ENCODE peak calls at places on chromosomes 4 and X, in seven cellular contexts. I is upper lobe of left lung, N is endodermal cell, G is mesendoderm, A is breast epithelium, L is hepatocyte, J is brain microvascular endothelial cell. K is an unnamed sample.

GRCh38 chr4:24395937-24396336 is 188.4 kb downstream of the DHX15 start:
- DNase-seq in A (no peak), L (no peak), I (no peak), J (no peak), G (no peak), N (peak; percentile 73), K (no peak)

GRCh38 chr4:56211202-56211601 is 176.1 kb downstream of the AASDH start:
- DNase-seq in A (no peak), I (no peak), J (no peak), G (no peak), N (peak; percentile 72), L (no peak), K (no peak)

GRCh38 chr4:80713409-80713808 is 317.1 kb upstream of the BMP3 start:
- DNase-seq in I (no peak), A (no peak), L (no peak), N (no peak), J (no peak), G (no peak), K (no peak)

GRCh38 chr4:59647500-59647899 is 1552.6 kb upstream of the ADGRL3 start:
- DNase-seq in A (no peak), I (no peak), G (no peak), N (no peak), J (no peak), L (no peak), K (no peak)

GRCh38 chr4:17760602-17761001 is 20.8 kb downstream of the FAM184B start:
- DNase-seq in A (no peak), G (peak; percentile 21), I (no peak), N (no peak), L (no peak), J (no peak), K (no peak)

GRCh38 chrX:40402771-40403533 is 177.8 kb upstream of the ATP6AP2 start:
- DNase-seq in A (no peak), J (peak; percentile 42), G (peak; percentile 22), N (peak; percentile 55), I (peak; percentile 50), L (peak; percentile 68), K (no peak)

GRCh38 chrX:15451913-15452312 is 41.2 kb downstream of the PIR start:
- DNase-seq in N (no peak), J (no peak), I (no peak), L (no peak), A (no peak), G (no peak), K (peak; percentile 21)

GRCh38 chr4:129804458-129804981 is 708.6 kb downstream of the C4orf33 start:
- DNase-seq in I (no peak), N (no peak), A (no peak), L (no peak), J (no peak), G (peak; percentile 23), K (no peak)

GRCh38 chr4:137804906-137805511 is 272.7 kb upstream of the PCDH18 start:
- DNase-seq in G (no peak), J (no peak), I (no peak), N (no peak), A (no peak), L (no peak), K (no peak)

GRCh38 chrX:149993989-149994388 is 55.7 kb upstream of the EOLA2 start:
- DNase-seq in J (no peak), N (no peak), G (no peak), L (no peak), A (no peak), I (no peak), K (no peak)

DNA sequence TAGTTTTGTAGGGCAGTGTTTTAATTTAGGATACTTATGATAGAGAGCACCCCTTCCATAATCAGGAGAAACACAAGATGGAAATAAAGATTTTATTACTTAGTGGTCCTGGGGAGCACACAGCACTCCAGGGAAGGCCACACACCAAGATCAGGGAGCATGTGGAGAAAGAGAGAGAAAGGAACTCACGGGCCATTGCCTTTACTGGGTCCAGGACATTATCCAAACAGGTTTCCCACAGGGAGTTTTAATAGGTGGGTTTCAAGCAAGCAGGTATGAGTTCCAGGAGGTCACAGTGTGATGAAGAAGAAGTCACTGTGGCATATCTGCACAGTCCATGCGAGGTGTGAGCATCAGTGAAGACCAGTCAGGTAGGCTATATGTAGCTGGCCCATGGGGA is 46.8 kb downstream of the NFKB1 start:
- DNase-seq in L (no peak), G (no peak), I (no peak), N (no peak), J (no peak), A (no peak), K (no peak)
- H3K36me3 ChIP-seq in L (no peaks in the 10 kb centered on the region), G (no peaks in the 10 kb centered on the region), I (peaks cover 6% of the 10 kb centered on the region), N (no peaks in the 10 kb centered on the region), J (peaks cover 5% of the 10 kb centered on the region), A (no peaks in the 10 kb centered on the region), K (peaks cover 11% of the 10 kb centered on the region)

GRCh38 chr4:30989508-30989907 is 269.3 kb downstream of the PCDH7 start:
- DNase-seq in G (no peak), J (no peak), I (no peak), N (no peak), A (no peak), L (no peak), K (no peak)
- H3K36me3 ChIP-seq in G (no peaks in the 10 kb centered on the region), J (no peaks in the 10 kb centered on the region), I (no peaks in the 10 kb centered on the region), N (no peaks in the 10 kb centered on the region), A (no peaks in the 10 kb centered on the region), L (no peaks in the 10 kb centered on the region), K (no peaks in the 10 kb centered on the region)

GRCh38 chrX:78123190-78123589 is 16.3 kb downstream of the TAF9B start:
- DNase-seq in J (peak; percentile 45), N (no peak), I (no peak), A (no peak), G (no peak), L (no peak), K (no peak)
- H3K36me3 ChIP-seq in J (peaks cover 34% of the 10 kb centered on the region), N (peaks cover 78% of the 10 kb centered on the region), I (peaks cover 83% of the 10 kb centered on the region), A (no peaks in the 10 kb centered on the region), G (no peaks in the 10 kb centered on the region), L (no peaks in the 10 kb centered on the region), K (peaks cover 98% of the 10 kb centered on the region)

DNA sequence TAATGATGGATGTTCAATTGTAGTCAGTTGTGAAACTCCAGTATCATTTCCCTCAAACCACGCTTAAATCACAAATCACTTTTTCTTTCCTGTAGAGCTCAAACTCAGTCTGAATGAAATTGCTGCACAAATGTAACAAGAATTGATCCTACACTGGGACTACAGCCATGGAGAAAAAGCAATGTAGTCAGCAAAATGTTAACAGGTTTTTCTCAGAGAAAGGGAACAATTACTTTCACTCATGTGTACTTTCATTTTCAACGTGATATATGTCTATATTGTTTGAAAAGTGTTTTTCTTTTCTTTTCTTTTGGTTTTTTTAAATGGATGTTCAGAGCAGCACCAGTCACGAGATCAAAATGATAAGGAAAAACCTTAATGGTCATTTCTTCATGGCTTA is 22.7 kb downstream of the SDAD1 start:
- DNase-seq in J (no peak), L (no peak), N (no peak), A (no peak), G (no peak), I (no peak), K (no peak)
- H3K36me3 ChIP-seq in J (peaks cover 85% of the 10 kb centered on the region), L (peaks cover 11% of the 10 kb centered on the region), N (peaks cover 98% of the 10 kb centered on the region), A (peaks cover 29% of the 10 kb centered on the region), G (peaks cover 10% of the 10 kb centered on the region), I (peaks cover 99% of the 10 kb centered on the region), K (peaks cover 98% of the 10 kb centered on the region)

DNA sequence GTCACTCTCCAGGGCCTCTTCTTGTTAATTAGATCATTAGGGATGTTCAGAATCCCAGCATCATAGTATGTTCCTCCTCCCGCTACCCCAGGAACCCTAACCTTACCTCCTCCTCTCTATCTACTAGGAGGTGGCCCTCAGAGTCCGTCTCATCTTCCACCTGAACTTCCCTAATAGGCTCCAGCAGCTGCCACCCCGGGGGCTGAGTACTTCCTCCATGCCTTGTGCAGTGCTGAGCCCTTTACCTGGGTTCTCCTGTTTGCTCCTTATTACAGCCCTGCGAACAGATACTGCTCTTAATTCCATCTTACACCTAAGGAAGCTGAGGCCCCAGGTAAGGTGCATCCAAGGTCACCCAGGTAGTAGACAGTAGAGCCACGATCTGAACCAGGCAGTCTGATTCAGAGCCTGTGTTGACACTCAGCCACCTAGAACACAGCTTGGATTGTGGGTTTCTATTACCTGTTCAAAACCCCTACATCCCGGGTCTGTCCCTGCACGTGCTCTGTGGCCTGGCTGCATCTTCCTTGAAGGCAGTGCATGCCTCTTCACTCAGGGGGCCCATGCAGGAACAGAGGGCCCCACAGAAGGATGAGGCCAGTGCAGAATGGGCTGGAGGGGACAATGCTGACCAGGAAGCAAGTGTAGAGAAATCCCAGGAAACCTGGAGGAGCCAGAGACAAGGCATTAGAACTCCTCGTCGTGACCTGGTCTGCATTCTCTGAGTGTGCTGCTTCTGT is 51.4 kb upstream of the MSANTD1 start:
- DNase-seq in N (peak; percentile 26), L (no peak), I (no peak), A (no peak), J (no peak), G (no peak), K (no peak)
- H3K36me3 ChIP-seq in N (peaks cover 84% of the 10 kb centered on the region), L (no peaks in the 10 kb centered on the region), I (peaks cover 68% of the 10 kb centered on the region), A (no peaks in the 10 kb centered on the region), J (peaks cover 4% of the 10 kb centered on the region), G (no peaks in the 10 kb centered on the region), K (peaks cover 61% of the 10 kb centered on the region)

GRCh38 chr4:1323280-1323634 is 23.8 kb upstream of the UVSSA start:
- DNase-seq in G (no peak), I (no peak), A (no peak), J (no peak), L (no peak), N (no peak), K (no peak)
- H3K36me3 ChIP-seq in G (peaks cover 4% of the 10 kb centered on the region), I (peaks cover 88% of the 10 kb centered on the region), A (no peaks in the 10 kb centered on the region), J (peaks cover 51% of the 10 kb centered on the region), L (no peaks in the 10 kb centered on the region), N (peaks cover 49% of the 10 kb centered on the region), K (peaks cover 70% of the 10 kb centered on the region)

GRCh38 chrX:143081231-143081630 is 55.5 kb downstream of the SPANXN4 start:
- DNase-seq in N (no peak), I (no peak), G (no peak), L (no peak), A (no peak), J (no peak), K (no peak)
- H3K36me3 ChIP-seq in N (no peaks in the 10 kb centered on the region), I (no peaks in the 10 kb centered on the region), G (no peaks in the 10 kb centered on the region), L (no peaks in the 10 kb centered on the region), A (no peaks in the 10 kb centered on the region), J (no peaks in the 10 kb centered on the region), K (no peaks in the 10 kb centered on the region)

DNA sequence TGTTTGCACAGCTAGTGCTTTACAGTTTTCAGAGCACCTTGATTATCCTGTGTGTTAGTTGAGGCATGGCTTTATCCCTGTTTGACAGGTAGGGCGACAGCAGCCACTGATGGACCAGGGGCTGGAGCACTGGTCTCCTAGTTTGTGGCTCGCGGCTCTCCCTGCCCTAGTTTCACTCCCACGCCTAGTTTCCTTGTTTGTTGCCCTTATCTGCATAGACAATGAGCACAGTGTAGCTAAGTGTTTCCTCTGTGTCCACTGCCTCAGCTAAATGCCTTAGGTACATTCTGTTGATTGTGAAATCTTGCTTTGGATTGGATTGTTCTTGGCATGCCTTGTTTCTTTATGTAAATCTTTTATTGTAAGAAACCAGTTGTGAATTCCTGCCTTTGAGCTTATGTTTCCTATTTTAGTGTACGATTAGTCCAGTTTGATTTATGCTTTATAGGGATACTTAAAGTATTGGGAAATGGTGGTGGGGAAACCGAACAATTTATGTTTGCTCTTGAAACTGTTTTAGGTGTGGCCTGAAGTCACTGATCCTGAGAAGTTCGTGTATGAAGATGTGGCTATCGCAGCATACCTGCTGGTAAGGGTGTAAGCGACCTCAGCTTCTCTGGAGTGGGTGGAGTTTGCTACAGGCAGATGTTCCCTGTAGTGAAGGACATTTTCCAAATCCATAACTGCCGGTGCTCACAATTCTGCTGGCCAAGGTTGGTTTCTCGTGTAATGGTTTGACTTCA is 11.0 kb downstream of the TRMT44 start:
- DNase-seq in I (no peak), J (no peak), G (no peak), N (no peak), A (no peak), L (peak; percentile 38), K (no peak)
- H3K36me3 ChIP-seq in I (peaks cover 76% of the 10 kb centered on the region), J (peaks cover 32% of the 10 kb centered on the region), G (peaks cover 3% of the 10 kb centered on the region), N (peaks cover 100% of the 10 kb centered on the region), A (no peaks in the 10 kb centered on the region), L (no peaks in the 10 kb centered on the region), K (peaks cover 100% of the 10 kb centered on the region)

K was measured in heart left ventricle.